ENCODE peak calls at places on chromosomes 7 and 10, in seven cellular contexts. H is KG1; B is CD4-positive, CD25-positive, alpha-beta regulatory T cell; M is T-helper 2 cell; A is ACHN; N is bronchial epithelial cell; O is astrocyte of the spinal cord. U is an unnamed sample.

GRCh38 chr10:124626759-124627380 is 117.3 kb downstream of the FAM53B start:
- DNase-seq in M (peak), A (no peak), O (no peak), B (no peak), N (peak), H (no peak), U (no peak)

GRCh38 chr10:119404719-119405504 is 137.6 kb downstream of the RGS10 start:
- DNase-seq in O (no peak), M (no peak), N (no peak), A (no peak), B (no peak), H (no peak), U (no peak)

GRCh38 chr10:34769941-34770340 is 45.2 kb downstream of the PARD3 start:
- DNase-seq in A (no peak), O (no peak), N (no peak), M (no peak), B (no peak), H (no peak), U (no peak)

GRCh38 chr10:118764195-118764594 is 9.4 kb upstream of the CACUL1 start:
- DNase-seq in M (no peak), H (no peak), B (no peak), N (no peak), A (no peak), O (no peak), U (no peak)

GRCh38 chr10:126203746-126204145 is 184.5 kb downstream of the ADAM12 start:
- DNase-seq in H (no peak), O (no peak), N (no peak), M (no peak), A (no peak), B (no peak), U (peak)

GRCh38 chr7:11587814-11588213 is 244.2 kb downstream of the THSD7A start:
- DNase-seq in O (no peak), H (no peak), A (no peak), B (no peak), N (no peak), M (no peak), U (no peak)

GRCh38 chr7:35248576-35249536 is 5.0 kb downstream of the TBX20 start:
- DNase-seq in N (no peak), A (no peak), M (no peak), B (no peak), O (no peak), H (no peak), U (no peak)

GRCh38 chr10:123606006-123606405 is 60.1 kb upstream of the GPR26 start:
- DNase-seq in O (no peak), H (no peak), N (no peak), M (no peak), B (no peak), A (no peak), U (no peak)

GRCh38 chr10:6665847-6666246 is 85.8 kb upstream of the PRKCQ start:
- DNase-seq in B (no peak), N (no peak), M (peak), H (peak), A (no peak), O (no peak), U (no peak)

GRCh38 chr7:85685901-85686300 is 499.0 kb upstream of the SEMA3D start:
- DNase-seq in N (peak), A (no peak), M (no peak), B (no peak), H (no peak), O (no peak), U (no peak)

GRCh38 chr10:77146937-77147336 is 490.7 kb downstream of the KCNMA1 start:
- DNase-seq in A (no peak), M (no peak), H (no peak), B (no peak), O (no peak), N (no peak), U (no peak)

GRCh38 chr7:41817386-41817785 is 114.5 kb upstream of the INHBA start:
- DNase-seq in A (peak), B (no peak), H (no peak), N (peak), M (no peak), O (peak), U (peak)

GRCh38 chr10:10462116-10462515 is 555.6 kb upstream of the CELF2 start:
- DNase-seq in H (no peak), M (no peak), A (no peak), O (no peak), B (no peak), N (no peak), U (no peak)

GRCh38 chr7:147646568-147646967 is 944.0 kb upstream of the C7orf33 start:
- DNase-seq in M (no peak), B (no peak), N (no peak), O (no peak), H (no peak), A (no peak), U (no peak)

GRCh38 chr7:7924303-7924702 is 44.3 kb upstream of the GLCCI1 start:
- DNase-seq in A (no peak), O (no peak), M (no peak), H (no peak), N (no peak), B (no peak), U (no peak)

GRCh38 chr10:97102441-97102840 is 83.3 kb downstream of the SLIT1 start:
- DNase-seq in H (no peak), B (no peak), A (no peak), N (no peak), M (no peak), O (no peak), U (no peak)

GRCh38 chr7:131161103-131161502 is 166.6 kb upstream of the MKLN1 start:
- DNase-seq in A (no peak), O (peak), B (no peak), M (no peak), H (no peak), N (no peak), U (peak)

GRCh38 chr7:140225562-140226249 is 48.9 kb upstream of the KDM7A start:
- DNase-seq in A (no peak), N (no peak), O (no peak), B (no peak), H (no peak), M (no peak), U (no peak)

GRCh38 chr7:108104324-108104723 is 25.8 kb downstream of the LAMB4 start:
- DNase-seq in O (no peak), H (no peak), N (no peak), A (no peak), M (no peak), B (no peak), U (no peak)

GRCh38 chr7:44978511-44979366 is at the start of gene MYO1G:
- DNase-seq in A (no peak), B (peak), M (peak), H (peak), O (no peak), N (no peak), U (no peak)

GRCh38 chr10:124332426-124332825 is 86.3 kb downstream of the OAT start:
- DNase-seq in O (peak), M (no peak), A (no peak), N (peak), B (no peak), H (no peak), U (no peak)

GRCh38 chr10:61987951-61988379 is 86.5 kb downstream of the ARID5B start:
- DNase-seq in N (peak), M (no peak), H (no peak), O (no peak), A (no peak), B (no peak), U (no peak)

GRCh38 chr10:44004913-44005787 is 356.5 kb upstream of the ZNF32 start:
- DNase-seq in M (no peak), N (no peak), O (no peak), B (no peak), A (no peak), H (no peak), U (no peak)

GRCh38 chr10:50538473-50539398 is 85.0 kb downstream of the SGMS1 start:
- DNase-seq in B (no peak), H (no peak), N (peak), O (no peak), M (no peak), A (no peak), U (no peak)

GRCh38 chr10:22984066-22984465 is 56.2 kb downstream of the ARMC3 start:
- DNase-seq in A (no peak), O (no peak), N (no peak), B (no peak), H (no peak), M (no peak), U (no peak)

GRCh38 chr7:27640914-27641570 is 21.6 kb downstream of the HIBADH start:
- DNase-seq in H (no peak), O (peak), M (no peak), N (peak), A (peak), B (no peak), U (peak)

GRCh38 chr7:155971180-155971770 is 159.0 kb upstream of the SHH start:
- DNase-seq in M (no peak), A (no peak), O (no peak), B (no peak), N (no peak), H (no peak), U (no peak)

GRCh38 chr7:116194115-116194514 is 16.2 kb upstream of the TES start:
- DNase-seq in B (no peak), N (no peak), O (no peak), A (no peak), H (no peak), M (no peak), U (no peak)

GRCh38 chr7:140475747-140476333 is 3.5 kb downstream of the MKRN1 start:
- DNase-seq in H (peak), A (peak), B (peak), O (peak), N (peak), M (peak), U (peak)

GRCh38 chr7:87810130-87810529 is 66.0 kb downstream of the SLC25A40 start:
- DNase-seq in B (no peak), O (no peak), M (no peak), A (no peak), N (no peak), H (no peak), U (no peak)

U was measured in RCC 7860.